ENCODE peak calls at places on chromosomes 12 and 14, in six cellular contexts. M is lower leg skin, V is heart left ventricle, Y is HepG2, O is neural progenitor cell, P is upper lobe of right lung. K is an unnamed sample.

GRCh38 chr14:99818503-99819036 is 25.4 kb downstream of the EML1 start:
- DNase-seq in M (no peak), V (no peak), Y (no peak), O (no peak), P (no peak), K (no peak)

GRCh38 chr14:91985521-91986255 is 38.2 kb upstream of the FBLN5 start:
- DNase-seq in M (peak), V (no peak), Y (no peak), O (no peak), P (no peak), K (no peak)

GRCh38 chr12:121072147-121072546 is 33.1 kb upstream of the OASL start:
- DNase-seq in M (no peak), V (no peak), Y (no peak), O (no peak), P (no peak), K (no peak)

GRCh38 chr14:100278702-100279101 is 27.5 kb downstream of the SLC25A29 start:
- DNase-seq in M (no peak), V (no peak), Y (peak), O (no peak), P (peak), K (no peak)

GRCh38 chr12:52436000-52436827 is 2.0 kb upstream of the KRT75 start:
- DNase-seq in M (no peak), V (no peak), Y (no peak), O (no peak), P (no peak), K (no peak)

GRCh38 chr12:91140660-91141045 is 29.4 kb upstream of the LUM start:
- DNase-seq in M (peak), V (no peak), Y (no peak), O (no peak), P (no peak), K (no peak)

GRCh38 chr12:104166465-104166864 is 28.5 kb upstream of the NFYB start:
- DNase-seq in M (no peak), V (no peak), Y (no peak), O (no peak), P (no peak), K (no peak)

GRCh38 chr12:131454418-131455217 is 256.3 kb upstream of the SFSWAP start:
- DNase-seq in M (no peak), V (no peak), Y (peak), O (peak), P (peak), K (no peak)

GRCh38 chr14:75044322-75044721 is 6.9 kb downstream of the MLH3 start:
- DNase-seq in M (no peak), V (no peak), Y (no peak), O (no peak), P (no peak), K (peak)

GRCh38 chr12:130132831-130133635 is 29.2 kb upstream of the FZD10 start:
- DNase-seq in M (no peak), V (peak), Y (no peak), O (no peak), P (no peak), K (no peak)

GRCh38 chr12:110874351-110874750 is 27.6 kb downstream of the CCDC63 start:
- DNase-seq in M (no peak), V (no peak), Y (no peak), O (no peak), P (no peak), K (no peak)

GRCh38 chr12:18139989-18140596 is 50.1 kb upstream of the RERGL start:
- DNase-seq in M (no peak), V (no peak), Y (peak), O (peak), P (no peak), K (no peak)

GRCh38 chr12:46188170-46188569 is 80.7 kb downstream of the SLC38A1 start:
- DNase-seq in M (no peak), V (no peak), Y (no peak), O (no peak), P (no peak), K (no peak)

GRCh38 chr12:109989380-109989779 is 6.8 kb downstream of the GIT2 start:
- DNase-seq in M (no peak), V (no peak), Y (no peak), O (no peak), P (no peak), K (no peak)

GRCh38 chr12:116213014-116213413 is 64.5 kb downstream of the MED13L start:
- DNase-seq in M (no peak), V (no peak), Y (no peak), O (peak), P (no peak), K (no peak)

GRCh38 chr12:54984602-54985376 is at the start of gene TESPA1:
- DNase-seq in M (peak), V (peak), Y (no peak), O (no peak), P (peak), K (no peak)

GRCh38 chr12:68042212-68042699 is 53.0 kb downstream of the IFNG-AS1 start:
- DNase-seq in M (no peak), V (no peak), Y (peak), O (no peak), P (no peak), K (peak)

GRCh38 chr12:118981285-118982201 is at the start of gene SRRM4:
- DNase-seq in M (no peak), V (peak), Y (no peak), O (peak), P (peak), K (no peak)

GRCh38 chr12:6764011-6764828 is 1.9 kb upstream of the PTMS start:
- DNase-seq in M (peak), V (peak), Y (peak), O (peak), P (peak), K (peak)

GRCh38 chr14:105014631-105015030 is 6.3 kb downstream of the CDCA4 start:
- DNase-seq in M (no peak), V (no peak), Y (no peak), O (no peak), P (no peak), K (no peak)

GRCh38 chr14:75307700-75308379 is 29.2 kb downstream of the FOS start:
- DNase-seq in M (peak), V (peak), Y (peak), O (peak), P (peak), K (no peak)

GRCh38 chr12:34595749-34596733 is 573.7 kb downstream of the ALG10 start:
- DNase-seq in M (no peak), V (peak), Y (no peak), O (no peak), P (peak), K (no peak)

GRCh38 chr12:106625976-106626375 is 43.2 kb downstream of the RFX4 start:
- DNase-seq in M (no peak), V (no peak), Y (no peak), O (no peak), P (no peak), K (no peak)

GRCh38 chr12:131747276-131747675 is 36.4 kb downstream of the SFSWAP start:
- DNase-seq in M (no peak), V (no peak), Y (no peak), O (no peak), P (no peak), K (no peak)

GRCh38 chr12:82593901-82594396 is 92.8 kb upstream of the TMTC2 start:
- DNase-seq in M (no peak), V (no peak), Y (no peak), O (no peak), P (no peak), K (peak)

GRCh38 chr14:24630872-24631477 is 3.0 kb downstream of the GZMB start:
- DNase-seq in M (no peak), V (peak), Y (peak), O (no peak), P (no peak), K (no peak)

GRCh38 chr12:114041590-114041989 is 75.5 kb upstream of the RBM19 start:
- DNase-seq in M (no peak), V (no peak), Y (no peak), O (no peak), P (no peak), K (no peak)

GRCh38 chr14:85974602-85975001 is 444.7 kb downstream of the FLRT2 start:
- DNase-seq in M (no peak), V (no peak), Y (no peak), O (no peak), P (no peak), K (no peak)

GRCh38 chr14:85978851-85979250 is 448.9 kb downstream of the FLRT2 start:
- DNase-seq in M (no peak), V (no peak), Y (no peak), O (no peak), P (no peak), K (no peak)
- TF ChIP-seq CTCF in M (no peak), V (no peak), Y (no peak), O (peak), P (no peak), K (peak)

DNA sequence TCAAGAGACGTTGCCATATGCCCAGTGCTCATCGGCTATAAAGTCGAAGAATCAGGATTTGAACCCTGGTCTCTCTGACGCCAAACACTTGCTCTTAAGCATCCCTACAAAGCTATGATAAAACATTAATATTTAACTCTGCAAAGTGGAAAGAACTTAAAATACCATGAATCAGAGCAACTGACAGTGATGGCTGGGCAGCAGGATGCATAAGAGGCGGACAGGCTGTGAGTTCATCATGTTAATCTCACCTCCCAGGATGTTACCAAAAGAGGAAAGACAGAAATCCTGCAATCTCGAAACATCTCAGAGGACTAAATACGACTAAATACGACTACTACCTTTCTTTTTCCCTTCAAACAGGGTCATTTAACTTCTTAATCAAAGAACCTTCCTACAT is 5.8 kb downstream of the DICER1 start:
- DNase-seq in M (no peak), V (no peak), Y (no peak), O (no peak), P (no peak), K (no peak)
- H3K4me3 ChIP-seq in M (no peak), V (no peak), Y (no peak), O (no peak), P (no peak), K (no peak)

DNA sequence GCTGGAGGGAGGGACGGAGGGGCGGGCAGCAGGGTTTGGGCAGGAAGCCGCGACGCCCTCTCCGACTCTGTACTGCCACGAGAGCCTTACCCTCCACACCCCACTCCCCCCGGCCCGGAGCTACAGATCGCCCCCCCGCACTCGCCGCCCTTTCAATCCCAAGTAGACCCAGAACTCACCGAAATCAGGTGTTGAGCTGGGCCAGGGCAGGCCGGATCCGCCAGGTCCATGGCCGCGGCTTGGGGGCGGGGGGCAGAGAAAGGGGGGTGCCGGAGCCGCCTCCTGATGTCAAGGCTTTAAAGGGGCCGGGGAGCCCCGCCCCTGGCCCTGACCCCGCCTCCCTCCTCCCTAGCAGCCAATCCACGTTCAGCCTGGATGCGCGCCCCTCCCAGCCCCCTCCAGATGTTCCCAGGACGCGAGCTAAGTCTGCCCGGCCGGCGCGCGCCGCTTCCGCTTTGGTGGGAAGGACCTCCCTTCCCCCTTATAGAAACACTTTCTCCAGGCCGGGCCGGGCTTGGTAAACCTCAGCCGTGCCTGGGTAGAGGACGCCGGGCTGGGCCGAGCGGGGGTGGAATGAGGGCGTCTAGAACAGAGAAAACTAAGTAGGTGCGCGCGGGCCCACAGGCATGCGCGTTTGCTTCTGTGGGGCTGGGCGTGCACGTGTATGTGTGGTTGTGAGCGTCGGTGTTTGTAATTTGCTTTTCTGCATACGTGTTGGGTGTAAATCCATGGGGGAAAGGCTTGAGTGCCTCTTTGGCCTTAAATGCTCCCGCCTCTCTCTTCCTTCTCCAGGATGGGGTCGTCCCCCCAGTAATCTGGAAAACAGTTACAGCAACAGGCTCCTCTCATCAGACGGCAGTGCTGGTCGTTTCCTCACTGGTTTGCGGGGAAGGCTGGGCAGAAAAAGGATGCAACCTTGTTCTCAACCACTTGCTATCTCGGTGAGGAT is at the start of gene NCKAP5L:
- DNase-seq in M (peak), V (peak), Y (peak), O (peak), P (peak), K (peak)
- TF ChIP-seq CTCF in M (no peak), V (no peak), Y (no peak), O (no peak), P (no peak), K (no peak)

GRCh38 chr14:76329150-76329881 is 46.6 kb upstream of the ESRRB start:
- DNase-seq in M (no peak), V (no peak), Y (no peak), O (peak), P (peak), K (no peak)
- H3K4me3 ChIP-seq in M (no peak), V (no peak), Y (no peak), O (peak), P (no peak), K (no peak)

DNA sequence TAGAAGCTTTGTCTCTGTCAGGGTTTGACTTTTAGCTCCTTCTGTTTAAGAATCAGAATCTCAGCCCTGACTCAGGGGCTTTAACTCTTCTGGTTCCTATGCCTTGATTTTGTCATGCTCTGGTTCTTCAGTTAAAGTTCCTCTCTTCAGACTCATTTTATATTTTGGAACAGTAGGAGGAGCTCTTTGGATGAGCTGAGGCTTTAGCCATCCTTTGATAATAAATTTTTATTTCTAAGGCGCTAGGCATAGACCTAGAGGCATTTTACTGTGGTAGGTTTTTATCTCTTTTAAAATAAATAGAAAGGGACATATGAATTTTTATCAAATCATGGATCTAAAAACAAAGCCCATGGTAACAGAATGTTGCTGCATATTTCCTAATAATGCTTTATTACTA is 51.7 kb downstream of the ATP23 start:
- DNase-seq in M (no peak), V (no peak), Y (no peak), O (no peak), P (no peak), K (no peak)
- TF ChIP-seq CTCF in M (no peak), V (peak), Y (no peak), O (peak), P (no peak), K (no peak)

GRCh38 chr12:45050331-45050750 is 558 bp downstream of the DBX2 start:
- DNase-seq in M (no peak), V (peak), Y (no peak), O (peak), P (no peak), K (no peak)
- H3K4me3 ChIP-seq in M (peak), V (peak), Y (peak), O (peak), P (no peak), K (peak)

DNA sequence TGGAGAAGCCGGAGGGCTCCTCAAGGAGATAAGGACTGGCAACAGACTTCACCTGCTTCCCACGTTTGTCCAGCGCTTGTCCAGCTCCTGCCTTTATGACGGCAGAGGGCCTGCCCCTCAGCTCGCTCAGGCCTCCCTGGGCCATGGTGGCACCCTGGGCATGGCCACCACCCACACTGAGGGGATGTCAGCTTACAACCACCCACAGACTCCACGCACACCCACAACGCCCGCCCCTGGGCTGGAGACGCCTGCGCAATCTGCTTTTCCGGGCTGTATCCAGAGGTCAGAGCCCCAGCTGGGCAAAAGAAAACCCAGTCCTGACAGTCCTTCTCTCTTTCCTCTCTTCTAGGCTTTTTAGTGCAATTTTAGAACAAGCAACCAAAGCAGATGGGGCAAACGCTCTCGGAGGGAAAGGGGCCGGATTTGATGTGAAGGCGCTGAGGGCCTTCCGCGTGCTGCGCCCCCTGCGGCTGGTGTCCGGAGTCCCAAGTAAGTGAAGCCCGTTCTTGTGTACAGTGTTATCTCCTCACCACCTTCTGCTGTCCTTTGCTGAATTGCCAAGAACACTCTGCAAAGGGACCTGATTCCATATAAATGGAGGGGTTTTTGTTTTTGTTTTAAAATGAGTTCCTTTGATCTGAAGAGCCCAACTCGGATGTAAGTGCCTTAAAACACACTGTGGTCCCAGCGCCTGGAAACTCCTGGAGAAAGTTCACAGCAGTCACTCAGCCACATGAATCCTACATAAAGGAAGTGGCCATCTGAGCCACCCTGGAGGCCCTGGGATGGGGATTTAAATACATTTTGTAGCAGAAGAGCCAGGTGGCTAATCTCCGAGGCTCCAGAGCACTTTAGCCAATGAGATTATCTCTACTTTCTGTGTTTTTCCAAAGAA is 337.3 kb upstream of the FKBP4 start:
- DNase-seq in M (no peak), V (no peak), Y (no peak), O (peak), P (no peak), K (no peak)
- TF ChIP-seq CTCF in M (no peak), V (no peak), Y (no peak), O (no peak), P (no peak), K (no peak)

DNA sequence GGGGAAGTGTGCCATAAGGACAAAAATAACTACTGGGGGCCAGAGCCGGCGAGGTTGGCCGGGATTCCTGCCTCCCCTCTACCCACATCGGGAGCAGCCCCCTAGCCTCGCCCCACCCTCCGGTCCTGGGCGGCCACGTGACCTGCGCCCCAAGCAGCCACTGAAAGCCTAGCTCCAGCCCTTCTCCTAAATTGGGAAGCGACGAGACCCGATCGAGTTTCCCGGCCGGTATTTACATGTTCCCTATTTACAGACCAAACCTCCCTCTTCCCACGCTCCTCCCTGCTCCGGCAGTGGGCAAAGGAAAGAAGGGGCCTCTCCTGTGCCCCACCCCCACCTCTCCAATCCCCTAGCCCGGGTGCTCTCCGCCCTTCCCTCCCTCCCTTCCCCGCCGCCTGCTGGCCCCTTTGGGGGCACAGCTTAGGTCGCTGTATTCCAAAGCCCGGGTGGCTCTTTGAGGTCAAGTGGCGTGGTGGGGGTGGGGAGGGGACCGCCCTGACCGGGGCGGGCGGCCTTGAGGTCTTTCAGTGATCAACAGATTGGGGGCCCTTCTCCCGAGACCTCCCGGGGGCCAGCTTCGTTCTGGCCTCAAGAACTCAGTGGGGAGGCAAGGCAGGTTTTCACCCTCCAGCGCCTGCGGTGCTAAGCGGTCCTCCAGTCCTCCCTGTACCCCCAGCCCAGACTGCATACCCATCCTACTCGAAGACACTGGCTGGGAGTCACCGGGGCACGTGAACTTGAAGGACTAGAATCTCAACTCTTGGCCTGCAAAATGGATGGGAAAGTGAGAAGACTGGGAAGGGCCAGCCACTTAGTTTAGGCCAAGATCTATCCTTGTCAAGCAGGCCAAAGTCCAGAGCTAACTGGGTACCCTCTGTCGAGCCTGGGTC is 6.3 kb upstream of the CTDSP2 start:
- DNase-seq in M (no peak), V (peak), Y (peak), O (peak), P (peak), K (no peak)
- H3K4me3 ChIP-seq in M (no peak), V (peak), Y (peak), O (peak), P (peak), K (peak)

GRCh38 chr12:74957636-74958035 is 252.0 kb downstream of the KCNC2 start:
- DNase-seq in M (no peak), V (no peak), Y (no peak), O (no peak), P (no peak), K (no peak)

GRCh38 chr12:74957231-74957630 is 252.4 kb downstream of the KCNC2 start:
- DNase-seq in M (no peak), V (no peak), Y (no peak), O (no peak), P (no peak), K (no peak)

DNA sequence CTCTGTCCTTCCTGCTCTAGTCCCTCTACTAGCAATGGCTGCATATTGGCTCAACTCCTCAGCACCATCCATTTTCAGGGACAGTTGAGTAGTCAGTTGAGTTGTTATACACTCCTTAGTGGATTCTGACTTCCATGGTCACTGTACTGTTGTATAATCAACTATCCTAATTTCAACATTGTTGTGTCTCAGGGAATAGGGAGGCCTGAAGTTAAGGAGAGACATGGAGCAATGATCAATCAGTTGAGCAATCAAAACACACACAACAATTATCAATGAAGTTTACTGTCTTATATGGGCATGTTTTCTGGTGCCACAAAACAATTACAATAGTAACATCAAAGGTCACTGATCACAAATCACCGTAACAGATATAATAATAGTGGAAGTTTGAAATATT is 255.9 kb downstream of the KCNC2 start:
- DNase-seq in M (no peak), V (no peak), Y (no peak), O (no peak), P (no peak), K (no peak)
- TF ChIP-seq CTCF in M (no peak), V (no peak), Y (no peak), O (no peak), P (no peak), K (no peak)

K was measured in retinal pigment epithelial cell.